ENCODE peak calls at places on chromosomes 5 and 9, in six cellular contexts. T is AG20443, N is OCI-LY7, R is SK-MEL-5, F is GM23248, Y is Ammon's horn. Q is an unnamed sample.

GRCh38 chr5:997001-997474 is 11.6 kb upstream of the NKD2 start:
- DNase-seq in Y (no peak), R (peak), F (peak), N (no peak), T (no peak), Q (peak)

GRCh38 chr9:78893758-78894157 is 596.8 kb downstream of the PSAT1 start:
- DNase-seq in R (no peak), Y (no peak), N (no peak), F (peak), T (no peak), Q (no peak)

GRCh38 chr9:133709716-133710571 is 28.2 kb downstream of the SARDH start:
- DNase-seq in F (no peak), T (no peak), Y (no peak), R (no peak), N (no peak), Q (no peak)

GRCh38 chr9:37200572-37201005 is 80.2 kb downstream of the ZCCHC7 start:
- DNase-seq in Y (no peak), N (no peak), F (peak), R (no peak), T (peak), Q (peak)

GRCh38 chr5:157431544-157432200 is 28.3 kb upstream of the NIPAL4 start:
- DNase-seq in F (peak), T (peak), N (peak), Y (peak), R (peak), Q (peak)

GRCh38 chr5:52948418-52949076 is 40.6 kb upstream of the ITGA2 start:
- DNase-seq in F (peak), Y (peak), N (peak), T (peak), R (peak), Q (peak)

GRCh38 chr9:105661011-105661410 is 1.2 kb upstream of the TAL2 start:
- DNase-seq in T (no peak), N (no peak), Y (peak), F (no peak), R (no peak), Q (no peak)

GRCh38 chr9:136170291-136170901 is 34.5 kb downstream of the LHX3 start:
- DNase-seq in R (peak), Y (no peak), F (peak), N (peak), T (peak), Q (peak)

GRCh38 chr5:124620743-124621142 is 125.7 kb downstream of the ZNF608 start:
- DNase-seq in R (peak), T (no peak), Y (no peak), F (no peak), N (no peak), Q (no peak)

GRCh38 chr5:132807163-132807838 is 5.8 kb upstream of the SOWAHA start:
- DNase-seq in N (no peak), R (peak), F (no peak), Y (peak), T (no peak), Q (peak)

GRCh38 chr9:136372561-136373299 is 739 bp downstream of the CARD9 start:
- DNase-seq in N (peak), T (peak), R (peak), Y (peak), F (peak), Q (peak)

GRCh38 chr5:34959323-34959722 is 30.0 kb downstream of the DNAJC21 start:
- DNase-seq in F (peak), N (no peak), R (no peak), T (peak), Y (no peak), Q (no peak)

GRCh38 chr9:129702563-129702962 is 37.1 kb downstream of the PRRX2 start:
- DNase-seq in N (no peak), Y (no peak), F (peak), T (peak), R (no peak), Q (no peak)

GRCh38 chr9:70435948-70436347 is 21.5 kb upstream of the KLF9 start:
- DNase-seq in R (peak), Y (no peak), T (peak), F (peak), N (no peak), Q (no peak)

GRCh38 chr9:34961574-34962480 is 3.7 kb downstream of the PHF24 start:
- DNase-seq in R (no peak), T (no peak), F (peak), N (no peak), Y (no peak), Q (no peak)